ENCODE peak calls at places on chromosome 13, in five cellular contexts. E is IMR-90, W is tibial nerve, D is uterus, F is adrenal gland. V is an unnamed sample.

GRCh38 chr13:42538996-42539395 is 35.0 kb upstream of the TNFSF11 start:
- DNase-seq in E (no peak), W (no peak), D (no peak), F (no peak), V (no peak)

GRCh38 chr13:80284290-80284689 is 56.6 kb downstream of the SPRY2 start:
- DNase-seq in E (no peak), W (no peak), D (no peak), F (no peak), V (no peak)

GRCh38 chr13:110154370-110155031 is 152.5 kb downstream of the COL4A1 start:
- DNase-seq in E (no peak), W (no peak), D (no peak), F (no peak), V (no peak)

GRCh38 chr13:52850396-52851152 is 2.1 kb upstream of the PCDH8 start:
- DNase-seq in E (peak), W (peak), D (peak), F (peak), V (peak)

GRCh38 chr13:89465366-89465765 is 1794.2 kb downstream of the SLITRK5 start:
- DNase-seq in E (no peak), W (no peak), D (no peak), F (no peak), V (no peak)

GRCh38 chr13:112603641-112604220 is 15.8 kb upstream of the TUBGCP3 start:
- DNase-seq in E (peak), W (no peak), D (no peak), F (no peak), V (no peak)

GRCh38 chr13:30616927-30617314 is 799 bp upstream of the USPL1 start:
- DNase-seq in E (peak), W (peak), D (peak), F (peak), V (peak)

GRCh38 chr13:46565808-46566750 is 13.1 kb downstream of the LRCH1 start:
- DNase-seq in E (no peak), W (no peak), D (no peak), F (no peak), V (no peak)

GRCh38 chr13:94007072-94007471 is 472.4 kb downstream of the DCT start:
- DNase-seq in E (no peak), W (no peak), D (no peak), F (no peak), V (no peak)

GRCh38 chr13:80508031-80508430 is 167.1 kb upstream of the SPRY2 start:
- DNase-seq in E (no peak), W (no peak), D (no peak), F (no peak), V (no peak)

GRCh38 chr13:30681489-30682242 is 53.7 kb upstream of the ALOX5AP start:
- DNase-seq in E (peak), W (no peak), D (no peak), F (no peak), V (no peak)

GRCh38 chr13:54433511-54434206 is 1405.0 kb downstream of the OLFM4 start:
- DNase-seq in E (no peak), W (no peak), D (no peak), F (no peak), V (no peak)

GRCh38 chr13:38518328-38518727 is 168.5 kb upstream of the FREM2 start:
- DNase-seq in E (no peak), W (no peak), D (no peak), F (no peak), V (no peak)

GRCh38 chr13:35144496-35144895 is 202.4 kb downstream of the NBEA start:
- DNase-seq in E (no peak), W (no peak), D (no peak), F (peak), V (no peak)

GRCh38 chr13:111210488-111210887 is 95.4 kb downstream of the ARHGEF7 start:
- DNase-seq in E (peak), W (no peak), D (no peak), F (no peak), V (peak)

GRCh38 chr13:100513987-100514670 is 74.5 kb downstream of the GGACT start:
- DNase-seq in E (no peak), W (no peak), D (no peak), F (no peak), V (no peak)

GRCh38 chr13:39538826-39539555 is 64.0 kb downstream of the LHFPL6 start:
- DNase-seq in E (peak), W (no peak), D (no peak), F (no peak), V (no peak)

GRCh38 chr13:91358384-91358776 is 10.9 kb downstream of the MIR17HG start:
- DNase-seq in E (no peak), W (no peak), D (no peak), F (no peak), V (no peak)

DNA sequence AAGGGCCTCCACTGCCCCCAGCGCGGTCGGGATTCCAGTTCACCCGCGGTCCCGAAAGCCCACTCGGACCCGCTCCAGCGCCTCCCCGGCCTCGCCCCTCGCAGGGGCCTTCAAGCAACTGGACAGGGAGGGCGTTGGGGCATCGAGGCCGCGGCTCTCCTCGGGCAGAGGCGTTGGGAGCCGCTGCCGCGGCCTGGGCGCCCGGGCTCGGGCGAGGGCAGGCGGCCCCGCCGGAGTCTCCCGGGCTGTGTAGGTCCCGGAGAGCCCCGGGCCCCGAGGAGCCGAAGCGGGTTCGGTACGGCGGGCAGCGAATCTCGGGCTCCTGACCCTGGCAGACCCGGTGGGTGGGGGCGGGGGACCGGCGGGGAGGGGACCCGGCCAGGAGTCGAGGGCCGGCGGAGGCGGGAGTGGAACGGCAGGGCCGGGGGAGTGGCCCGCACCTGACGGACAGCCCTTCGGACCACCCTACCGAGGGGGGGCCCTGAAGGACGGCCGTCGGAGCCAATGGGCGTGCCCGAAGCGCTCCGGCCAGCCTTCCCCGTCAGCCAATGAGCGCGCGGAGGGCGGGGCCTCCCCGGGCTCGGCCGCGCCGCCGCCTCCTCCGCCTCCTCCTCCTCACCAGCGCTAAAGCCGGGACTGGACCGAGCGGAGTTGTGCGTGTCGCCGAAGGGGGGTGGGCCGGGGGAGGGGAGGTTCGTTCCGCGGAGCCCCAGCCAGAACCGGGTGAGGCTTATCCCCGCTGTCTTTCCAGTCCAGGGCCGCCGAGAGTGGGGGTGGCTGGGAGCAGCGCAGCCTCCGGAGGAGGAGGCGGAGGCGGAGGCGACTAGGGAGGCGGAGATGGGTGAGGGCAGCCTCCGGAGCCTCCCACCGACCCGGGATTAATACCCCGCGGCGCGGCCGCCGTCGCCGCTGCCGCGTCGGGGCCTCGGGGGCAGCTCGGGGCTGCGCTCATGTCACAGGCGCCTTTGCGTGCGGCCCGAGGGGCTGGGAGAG is at the start of gene ZMYM2:
- DNase-seq in E (peak), W (peak), D (peak), F (peak), V (peak)
- TF ChIP-seq POLR2A in E (peak), W (peak), D (peak), F (peak), V (peak)

GRCh38 chr13:27257233-27257568 is 5.8 kb downstream of the RPL21 start:
- DNase-seq in E (no peak), W (no peak), D (no peak), F (no peak), V (no peak)

GRCh38 chr13:27261376-27261775 is 9.3 kb upstream of the RASL11A start:
- DNase-seq in E (no peak), W (no peak), D (no peak), F (no peak), V (no peak)

GRCh38 chr13:27259831-27260230 is 8.5 kb downstream of the RPL21 start:
- DNase-seq in E (no peak), W (no peak), D (no peak), F (no peak), V (no peak)

GRCh38 chr13:27258637-27259377 is 7.4 kb downstream of the RPL21 start:
- DNase-seq in E (no peak), W (no peak), D (no peak), F (no peak), V (no peak)

DNA sequence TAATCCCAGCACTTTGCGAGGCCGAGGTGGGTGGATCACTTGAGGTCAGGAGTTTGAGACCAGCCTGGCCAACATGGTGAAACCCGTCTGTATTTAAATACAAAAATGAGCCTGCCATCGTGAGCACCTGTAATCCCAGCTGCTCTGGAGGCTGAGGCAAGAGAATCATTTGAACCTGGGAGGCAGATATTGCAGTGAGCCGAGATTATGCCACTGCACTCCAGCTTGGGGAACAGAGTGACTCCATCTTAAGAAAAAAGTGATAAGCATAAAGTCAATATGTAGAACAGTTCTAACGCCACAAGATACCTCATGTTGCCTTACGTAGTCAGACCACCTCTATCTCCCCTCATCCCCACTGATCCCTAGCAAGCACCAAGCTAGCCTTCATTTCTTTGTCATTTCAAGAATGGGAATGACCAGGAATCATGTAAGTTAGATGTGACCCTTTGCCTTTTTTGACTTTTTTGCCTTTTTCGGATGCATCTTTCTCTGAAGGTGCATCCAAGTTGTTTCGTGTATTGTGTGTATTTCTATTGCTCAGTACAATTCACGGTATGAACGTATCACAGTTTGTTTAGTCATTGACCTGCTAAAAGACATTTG is 6.4 kb downstream of the RPL21 start:
- DNase-seq in E (no peak), W (no peak), D (no peak), F (no peak), V (no peak)
- TF ChIP-seq POLR2A in E (peak), W (no peak), D (no peak), F (no peak), V (no peak)

GRCh38 chr13:32535748-32536147 is 2.8 kb downstream of the N4BP2L2 start:
- DNase-seq in E (no peak), W (no peak), D (no peak), F (no peak), V (no peak)

GRCh38 chr13:32538621-32539246 is at the start of gene N4BP2L2:
- DNase-seq in E (peak), W (peak), D (peak), F (peak), V (peak)

GRCh38 chr13:32535140-32535539 is 3.5 kb downstream of the N4BP2L2 start:
- DNase-seq in E (peak), W (no peak), D (no peak), F (no peak), V (no peak)

GRCh38 chr13:32537580-32538233 is 888 bp downstream of the N4BP2L2 start:
- DNase-seq in E (no peak), W (peak), D (peak), F (peak), V (peak)

GRCh38 chr13:32538234-32538620 is 368 bp downstream of the N4BP2L2 start:
- DNase-seq in E (peak), W (no peak), D (no peak), F (peak), V (no peak)
- TF ChIP-seq POLR2A in E (peak), W (no peak), D (no peak), F (no peak), V (no peak)

DNA sequence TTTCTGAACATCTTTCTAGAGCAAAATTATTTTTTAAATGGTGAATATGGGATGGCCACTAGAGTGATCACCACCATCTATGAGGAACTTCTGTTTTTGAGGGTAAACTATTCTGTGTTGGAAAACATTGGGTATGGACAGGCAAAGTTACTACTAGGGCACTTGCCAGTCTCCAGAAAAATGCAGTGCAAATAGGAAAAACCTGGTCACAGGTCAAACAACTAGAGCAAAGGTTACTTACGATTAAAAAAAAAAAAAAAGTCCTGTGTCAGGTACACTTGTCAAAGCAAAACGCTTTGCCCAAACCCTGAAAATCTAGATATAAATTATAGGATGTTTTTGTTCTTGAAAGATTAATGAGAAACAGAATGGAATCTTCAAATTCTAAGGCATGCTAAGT is 66.2 kb downstream of the SLITRK1 start:
- DNase-seq in E (no peak), W (no peak), D (no peak), F (no peak), V (no peak)
- TF ChIP-seq POLR2A in E (no peak), W (no peak), D (no peak), F (no peak), V (no peak)

GRCh38 chr13:51451134-51451466 is 1.7 kb downstream of the INTS6 start:
- DNase-seq in E (no peak), W (no peak), D (no peak), F (no peak), V (no peak)

GRCh38 chr13:51453308-51453958 is 597 bp upstream of the INTS6 start:
- DNase-seq in E (no peak), W (peak), D (peak), F (peak), V (peak)

GRCh38 chr13:51452391-51453307 is at the start of gene INTS6:
- DNase-seq in E (peak), W (peak), D (peak), F (peak), V (peak)

GRCh38 chr13:51453959-51454703 is 1.3 kb upstream of the INTS6 start:
- DNase-seq in E (peak), W (peak), D (peak), F (peak), V (peak)

DNA sequence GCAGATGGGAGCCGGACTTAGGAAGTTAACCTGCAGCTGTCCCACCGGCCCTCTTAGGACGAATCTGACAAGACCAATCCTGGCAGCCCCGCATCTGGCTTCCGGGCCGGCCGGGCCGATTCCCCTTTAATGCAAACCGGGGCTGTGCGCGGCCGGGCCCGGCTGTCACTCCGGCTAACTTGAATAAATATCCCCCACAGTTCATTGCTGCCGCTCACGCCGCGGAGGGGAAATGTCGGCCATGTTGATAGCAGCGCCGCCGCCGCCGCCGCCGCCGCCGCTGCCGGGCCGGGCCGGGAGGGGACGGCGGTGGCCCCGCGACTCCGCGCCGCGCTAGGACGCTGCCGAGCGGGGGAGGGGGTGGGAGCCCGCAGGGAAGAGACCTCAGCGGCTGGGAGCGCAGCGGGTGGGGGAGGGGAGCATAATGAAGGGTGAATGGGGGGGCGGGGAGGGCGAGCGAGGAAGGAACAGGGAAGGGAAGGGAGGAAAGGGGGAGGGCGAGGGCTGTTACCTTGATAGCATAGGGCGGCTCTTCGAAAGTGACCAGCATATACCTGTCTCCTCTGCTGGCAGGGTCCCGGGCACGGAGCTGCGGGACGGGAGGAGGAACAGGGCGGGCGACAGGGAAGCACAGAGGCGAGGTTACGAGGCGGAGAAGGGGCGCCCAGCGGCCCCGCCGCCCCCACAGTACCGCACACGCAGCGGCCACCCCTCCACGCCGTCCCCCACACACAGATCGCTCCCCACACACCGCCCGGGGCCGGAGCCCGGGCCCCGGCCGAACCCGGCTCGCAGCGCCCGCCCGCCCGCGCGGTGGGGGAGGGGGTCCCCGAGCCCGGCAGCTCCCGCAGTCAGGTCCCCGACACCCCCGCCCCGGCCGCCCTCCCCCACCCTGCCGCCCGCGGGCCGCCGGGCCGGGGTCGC is 1.1 kb downstream of the INTS6 start:
- DNase-seq in E (peak), W (peak), D (peak), F (peak), V (peak)
- TF ChIP-seq POLR2A in E (peak), W (peak), D (peak), F (peak), V (peak)

GRCh38 chr13:33676045-33676699 is 141.8 kb upstream of the RFC3 start:
- DNase-seq in E (no peak), W (no peak), D (no peak), F (peak), V (no peak)
- TF ChIP-seq POLR2A in E (no peak), W (no peak), D (no peak), F (no peak), V (no peak)

V was measured in heart left ventricle.